ENCODE peak calls at places on chromosomes 3 and 15, in seven cellular contexts. S is activated CD4-positive, alpha-beta T cell treated with anti-CD3 and anti-CD28 coated beads for 1 hour; I is NCI-H748 treated with DMSO at 0.1 percent for 48 hours; Y is cardiac muscle cell; D is stimulated activated CD8-positive, alpha-beta memory T cell treated with anti-CD3 and anti-CD28 coated beads, Interleukin-15, amount 100 ng/mL, for 24 hours; M is COR-L47; F is T-helper 1 cell. L is an unnamed sample.

GRCh38 chr3:47266709-47267489 is 15.7 kb downstream of the KIF9 start:
- DNase-seq in S (peak), I (no peak), Y (peak), D (no peak), M (no peak), F (no peak), L (no peak)

GRCh38 chr3:170383567-170383966 is 26.1 kb downstream of the SKIL start:
- DNase-seq in S (no peak), I (no peak), Y (no peak), D (no peak), M (no peak), F (no peak), L (no peak)

GRCh38 chr3:49673131-49673714 is 928 bp upstream of the APEH start:
- DNase-seq in S (no peak), I (no peak), Y (peak), D (peak), M (no peak), F (no peak), L (no peak)

GRCh38 chr3:24715171-24715792 is 220.6 kb upstream of the THRB start:
- DNase-seq in S (no peak), I (no peak), Y (no peak), D (no peak), M (no peak), F (no peak), L (no peak)

GRCh38 chr3:51024765-51025681 is 350.3 kb downstream of the DOCK3 start:
- DNase-seq in S (peak), I (no peak), Y (peak), D (peak), M (no peak), F (peak), L (peak)

GRCh38 chr3:9955611-9956352 is 3.6 kb upstream of the PRRT3 start:
- DNase-seq in S (no peak), I (no peak), Y (no peak), D (no peak), M (no peak), F (no peak), L (no peak)

GRCh38 chr15:42495361-42496212 is at the start of gene SNAP23:
- DNase-seq in S (peak), I (peak), Y (peak), D (peak), M (peak), F (peak), L (peak)

GRCh38 chr3:98732239-98733054 is 30.7 kb upstream of the ST3GAL6 start:
- DNase-seq in S (no peak), I (peak), Y (peak), D (no peak), M (peak), F (peak), L (no peak)

GRCh38 chr3:152474585-152474984 is 205.9 kb downstream of the MBNL1 start:
- DNase-seq in S (no peak), I (peak), Y (peak), D (no peak), M (peak), F (no peak), L (peak)

GRCh38 chr3:189570916-189571315 is 60.3 kb upstream of the TP63 start:
- DNase-seq in S (no peak), I (no peak), Y (no peak), D (no peak), M (no peak), F (no peak), L (no peak)